ENCODE peak calls at places on chromosomes 4 and X, in six cellular contexts. W, Q, P, X, T and U are unnamed samples.

GRCh38 chrX:139246295-139246694 is 284.2 kb upstream of the F9 start:
- DNase-seq in W (no peak), Q (no peak), P (no peak), X (no peak), T (no peak), U (no peak)

GRCh38 chr4:38023347-38024202 is 63.4 kb downstream of the PTTG2 start:
- DNase-seq in W (no peak), Q (no peak), P (no peak), X (no peak), T (no peak), U (no peak)

GRCh38 chr4:122665148-122665547 is 44.3 kb upstream of the IL21 start:
- DNase-seq in W (no peak), Q (no peak), P (no peak), X (no peak), T (no peak), U (no peak)

GRCh38 chr4:143273170-143273917 is 63.3 kb upstream of the GAB1 start:
- DNase-seq in W (no peak), Q (no peak), P (no peak), X (no peak), T (no peak), U (no peak)

GRCh38 chrX:154991039-154991438 is 31.5 kb downstream of the F8 start:
- DNase-seq in W (no peak), Q (no peak), P (no peak), X (no peak), T (no peak), U (no peak)

GRCh38 chr4:61580721-61581377 is 380.7 kb downstream of the ADGRL3 start:
- DNase-seq in W (no peak), Q (no peak), P (no peak), X (no peak), T (no peak), U (no peak)

GRCh38 chr4:7852568-7853185 is 87.0 kb downstream of the AFAP1 start:
- DNase-seq in W (no peak), Q (no peak), P (no peak), X (no peak), T (no peak), U (no peak)

GRCh38 chr4:98521486-98521885 is 136.9 kb downstream of the TSPAN5 start:
- DNase-seq in W (no peak), Q (no peak), P (no peak), X (no peak), T (no peak), U (no peak)

GRCh38 chr4:184784628-184785257 is 41.0 kb downstream of the ACSL1 start:
- DNase-seq in W (no peak), Q (no peak), P (no peak), X (no peak), T (no peak), U (no peak)

GRCh38 chrX:71533514-71533849 is 578 bp downstream of the OGT start:
- DNase-seq in W (no peak), Q (no peak), P (no peak), X (no peak), T (no peak), U (no peak)

GRCh38 chr4:184957451-184958115 is 60.7 kb upstream of the HELT start:
- DNase-seq in W (no peak), Q (no peak), P (no peak), X (no peak), T (no peak), U (no peak)

GRCh38 chr4:41600243-41600642 is 62.3 kb downstream of the LIMCH1 start:
- DNase-seq in W (no peak), Q (no peak), P (peak; percentile 12), X (no peak), T (no peak), U (peak; percentile 10)

GRCh38 chr4:20252656-20253271 is 1.1 kb downstream of the SLIT2 start:
- DNase-seq in W (peak; percentile 20), Q (peak; percentile 52), P (no peak), X (peak; percentile 47), T (peak; percentile 9), U (no peak)

GRCh38 chrX:9665113-9665512 is 100.5 kb downstream of the GPR143 start:
- DNase-seq in W (no peak), Q (no peak), P (no peak), X (no peak), T (no peak), U (no peak)

GRCh38 chrX:97234471-97235097 is 350.9 kb downstream of the RPA4 start:
- DNase-seq in W (no peak), Q (no peak), P (no peak), X (no peak), T (no peak), U (no peak)

GRCh38 chrX:3715921-3716320 is 2.5 kb upstream of the PRKX start:
- DNase-seq in W (no peak), Q (no peak), P (no peak), X (no peak), T (no peak), U (no peak)
- TF ChIP-seq POLR2A in W (no peak), Q (no peak), P (no peak), X (no peak), T (no peak), U (no peak)

GRCh38 chrX:20204354-20204753 is 62.4 kb downstream of the RPS6KA3 start:
- DNase-seq in W (no peak), Q (no peak), P (no peak), X (no peak), T (no peak), U (no peak)
- TF ChIP-seq POLR2A in W (no peak), Q (no peak), P (no peak), X (no peak), T (no peak), U (no peak)

GRCh38 chr4:81471361-81472248 is at the start of gene RASGEF1B:
- DNase-seq in W (peak; percentile 97), Q (peak; percentile 84), P (no peak), X (peak; percentile 95), T (peak; percentile 91), U (no peak)
- TF ChIP-seq POLR2A in W (peak; percentile 99), Q (peak; percentile 58), P (no peak), X (no peak), T (no peak), U (no peak)

GRCh38 chr4:169757575-169758184 is at the start of gene HPF1:
- DNase-seq in W (peak; percentile 95), Q (peak; percentile 96), P (peak; percentile 90), X (peak; percentile 97), T (peak; percentile 92), U (peak; percentile 63)
- TF ChIP-seq POLR2A in W (peak; percentile 70), Q (peak; percentile 35), P (no peak), X (no peak), T (peak; percentile 18), U (peak; percentile 51)

GRCh38 chr4:108172780-108173598 is 4.3 kb upstream of the LEF1 start:
- DNase-seq in W (peak; percentile 27), Q (no peak), P (no peak), X (peak; percentile 67), T (no peak), U (no peak)
- TF ChIP-seq POLR2A in W (no peak), Q (no peak), P (no peak), X (no peak), T (no peak), U (no peak)

DNA sequence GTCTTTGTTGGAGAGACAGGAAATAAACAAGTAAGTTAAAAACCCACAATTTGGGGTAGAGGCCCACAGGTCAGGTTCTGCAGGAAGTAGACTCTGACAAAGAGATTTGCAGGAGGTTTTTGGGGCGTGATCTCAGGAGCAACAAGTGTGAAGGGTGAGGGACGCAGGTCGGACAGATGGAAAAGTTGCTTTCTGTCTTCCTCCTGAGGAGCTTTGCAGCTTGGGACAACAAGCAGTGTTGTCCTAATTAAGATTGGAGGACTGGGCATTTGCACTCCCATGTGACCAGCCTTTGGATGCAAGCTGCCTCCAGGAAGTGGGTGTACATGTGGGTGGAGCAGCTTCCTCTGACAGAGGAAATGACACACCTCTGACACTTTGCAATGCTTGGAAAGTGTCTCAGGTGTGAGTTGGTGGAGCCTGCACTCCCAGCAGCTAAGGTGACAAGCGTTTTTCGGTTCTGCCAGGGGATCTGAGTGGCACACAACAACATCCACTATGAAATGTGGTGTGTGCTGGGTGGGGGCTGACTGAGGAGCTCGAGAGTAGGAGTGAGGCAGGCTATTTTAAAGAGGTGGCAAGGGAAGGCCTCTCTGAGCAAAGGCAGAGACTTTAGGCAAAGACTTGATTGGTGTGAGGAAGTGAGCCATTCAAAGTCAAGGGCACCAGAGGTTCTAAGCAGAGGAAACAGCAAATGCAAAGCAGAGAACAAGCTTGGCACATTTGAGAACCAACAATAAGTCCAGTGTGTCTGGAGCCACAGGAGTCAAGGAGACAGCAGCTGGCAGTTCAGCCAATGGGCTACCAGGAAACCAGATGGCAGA is 339.8 kb upstream of the GATB start:
- DNase-seq in W (no peak), Q (no peak), P (peak; percentile 22), X (no peak), T (no peak), U (no peak)
- TF ChIP-seq POLR2A in W (no peak), Q (no peak), P (no peak), X (no peak), T (no peak), U (no peak)

DNA sequence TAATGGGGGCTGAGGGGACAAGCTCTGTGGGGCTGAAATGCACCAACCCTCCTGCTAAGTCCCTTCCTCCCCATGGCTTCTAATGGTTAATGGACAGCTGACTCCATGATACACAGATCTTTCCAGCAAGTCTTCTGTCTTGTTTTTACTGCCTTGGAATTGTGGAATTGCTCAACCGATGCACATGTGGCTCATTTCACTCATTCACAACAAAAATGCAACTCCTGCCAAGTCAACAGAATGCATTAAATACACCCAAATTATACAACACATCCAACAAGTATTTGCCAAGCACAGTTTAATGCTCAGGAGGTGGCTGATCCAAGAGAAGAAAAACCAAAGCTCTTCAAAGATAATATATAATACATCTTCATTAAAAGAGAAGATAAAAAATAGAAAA is 61.9 kb upstream of the PAGE4 start:
- DNase-seq in W (no peak), Q (no peak), P (no peak), X (no peak), T (no peak), U (no peak)
- TF ChIP-seq POLR2A in W (no peak), Q (no peak), P (no peak), X (no peak), T (no peak), U (no peak)